ENCODE peak calls at places on chromosomes 11 and 22, in six cellular contexts. One of them, this sample, is unnamed.

GRCh38 chr11:77656362-77656761 is 18.8 kb upstream of the CLNS1A start:
- DNase-seq in activated T-cell treated with anti-CD3 and anti-CD28 coated beads, Interleukin-2, amount 50 U/mL, for 72 hours: no peak
- DNase-seq in OCI-LY7: no peak
- DNase-seq in choroid plexus epithelial cell: no peak
- DNase-seq in ecto neural progenitor cell: no peak
- DNase-seq in NCI-H510A treated with DMSO at 0.1 percent for 48 hours: no peak
- DNase-seq in this sample: no peak

GRCh38 chr22:25404556-25404922 is 159.9 kb upstream of the GRK3 start:
- DNase-seq in activated T-cell treated with anti-CD3 and anti-CD28 coated beads, Interleukin-2, amount 50 U/mL, for 72 hours: no peak
- DNase-seq in OCI-LY7: no peak
- DNase-seq in choroid plexus epithelial cell: no peak
- DNase-seq in ecto neural progenitor cell: peak; percentile 67
- DNase-seq in NCI-H510A treated with DMSO at 0.1 percent for 48 hours: no peak
- DNase-seq in this sample: no peak

GRCh38 chr11:78061088-78061920 is 2.4 kb upstream of the THRSP start:
- DNase-seq in activated T-cell treated with anti-CD3 and anti-CD28 coated beads, Interleukin-2, amount 50 U/mL, for 72 hours: no peak
- DNase-seq in OCI-LY7: no peak
- DNase-seq in choroid plexus epithelial cell: no peak
- DNase-seq in ecto neural progenitor cell: no peak
- DNase-seq in NCI-H510A treated with DMSO at 0.1 percent for 48 hours: no peak
- DNase-seq in this sample: no peak

GRCh38 chr22:23278883-23279675 is 98.8 kb downstream of the BCR start:
- DNase-seq in activated T-cell treated with anti-CD3 and anti-CD28 coated beads, Interleukin-2, amount 50 U/mL, for 72 hours: no peak
- DNase-seq in OCI-LY7: no peak
- DNase-seq in choroid plexus epithelial cell: no peak
- DNase-seq in ecto neural progenitor cell: no peak
- DNase-seq in NCI-H510A treated with DMSO at 0.1 percent for 48 hours: peak; percentile 12
- DNase-seq in this sample: peak; percentile 17

GRCh38 chr11:29159552-29160465 is 857.0 kb downstream of the KCNA4 start:
- DNase-seq in activated T-cell treated with anti-CD3 and anti-CD28 coated beads, Interleukin-2, amount 50 U/mL, for 72 hours: peak; percentile 1
- DNase-seq in OCI-LY7: peak; percentile 21
- DNase-seq in choroid plexus epithelial cell: peak; percentile 88
- DNase-seq in ecto neural progenitor cell: peak; percentile 64
- DNase-seq in NCI-H510A treated with DMSO at 0.1 percent for 48 hours: peak; percentile 8
- DNase-seq in this sample: peak; percentile 52

GRCh38 chr11:83612891-83613766 is 327.0 kb upstream of the CCDC90B start:
- DNase-seq in activated T-cell treated with anti-CD3 and anti-CD28 coated beads, Interleukin-2, amount 50 U/mL, for 72 hours: no peak
- DNase-seq in OCI-LY7: no peak
- DNase-seq in choroid plexus epithelial cell: no peak
- DNase-seq in ecto neural progenitor cell: peak; percentile 61
- DNase-seq in NCI-H510A treated with DMSO at 0.1 percent for 48 hours: peak; percentile 33
- DNase-seq in this sample: no peak

GRCh38 chr11:20367313-20367948 is 3.9 kb downstream of the HTATIP2 start:
- DNase-seq in activated T-cell treated with anti-CD3 and anti-CD28 coated beads, Interleukin-2, amount 50 U/mL, for 72 hours: peak; percentile 81
- DNase-seq in OCI-LY7: no peak
- DNase-seq in choroid plexus epithelial cell: peak; percentile 89
- DNase-seq in ecto neural progenitor cell: no peak
- DNase-seq in NCI-H510A treated with DMSO at 0.1 percent for 48 hours: no peak
- DNase-seq in this sample: peak; percentile 95

GRCh38 chr11:6531267-6531752 is 34.2 kb downstream of the DNHD1 start:
- DNase-seq in activated T-cell treated with anti-CD3 and anti-CD28 coated beads, Interleukin-2, amount 50 U/mL, for 72 hours: peak; percentile 12
- DNase-seq in OCI-LY7: peak; percentile 50
- DNase-seq in choroid plexus epithelial cell: peak; percentile 66
- DNase-seq in ecto neural progenitor cell: no peak
- DNase-seq in NCI-H510A treated with DMSO at 0.1 percent for 48 hours: peak; percentile 24
- DNase-seq in this sample: peak; percentile 61

GRCh38 chr22:49899530-49899929 is 18.7 kb downstream of the ALG12 start:
- DNase-seq in activated T-cell treated with anti-CD3 and anti-CD28 coated beads, Interleukin-2, amount 50 U/mL, for 72 hours: no peak
- DNase-seq in OCI-LY7: no peak
- DNase-seq in choroid plexus epithelial cell: no peak
- DNase-seq in ecto neural progenitor cell: no peak
- DNase-seq in NCI-H510A treated with DMSO at 0.1 percent for 48 hours: no peak
- DNase-seq in this sample: no peak

GRCh38 chr22:19571207-19571795 is 47.1 kb upstream of the CLDN5 start:
- DNase-seq in activated T-cell treated with anti-CD3 and anti-CD28 coated beads, Interleukin-2, amount 50 U/mL, for 72 hours: no peak
- DNase-seq in OCI-LY7: no peak
- DNase-seq in choroid plexus epithelial cell: peak; percentile 62
- DNase-seq in ecto neural progenitor cell: no peak
- DNase-seq in NCI-H510A treated with DMSO at 0.1 percent for 48 hours: no peak
- DNase-seq in this sample: peak; percentile 45

GRCh38 chr11:119641991-119642745 is 86.8 kb downstream of the NECTIN1 start:
- DNase-seq in activated T-cell treated with anti-CD3 and anti-CD28 coated beads, Interleukin-2, amount 50 U/mL, for 72 hours: peak; percentile 14
- DNase-seq in OCI-LY7: peak; percentile 55
- DNase-seq in choroid plexus epithelial cell: peak; percentile 26
- DNase-seq in ecto neural progenitor cell: no peak
- DNase-seq in NCI-H510A treated with DMSO at 0.1 percent for 48 hours: peak; percentile 10
- DNase-seq in this sample: peak; percentile 27

GRCh38 chr11:6617315-6617781 is 1.9 kb downstream of the TPP1 start:
- DNase-seq in activated T-cell treated with anti-CD3 and anti-CD28 coated beads, Interleukin-2, amount 50 U/mL, for 72 hours: no peak
- DNase-seq in OCI-LY7: no peak
- DNase-seq in choroid plexus epithelial cell: peak; percentile 71
- DNase-seq in ecto neural progenitor cell: no peak
- DNase-seq in NCI-H510A treated with DMSO at 0.1 percent for 48 hours: no peak
- DNase-seq in this sample: peak; percentile 35

GRCh38 chr11:3995307-3995706 is 99.3 kb upstream of the RRM1 start:
- DNase-seq in activated T-cell treated with anti-CD3 and anti-CD28 coated beads, Interleukin-2, amount 50 U/mL, for 72 hours: no peak
- DNase-seq in OCI-LY7: no peak
- DNase-seq in choroid plexus epithelial cell: no peak
- DNase-seq in ecto neural progenitor cell: no peak
- DNase-seq in NCI-H510A treated with DMSO at 0.1 percent for 48 hours: no peak
- DNase-seq in this sample: no peak

GRCh38 chr11:112467721-112468120 is 207.1 kb upstream of the PLET1 start:
- DNase-seq in activated T-cell treated with anti-CD3 and anti-CD28 coated beads, Interleukin-2, amount 50 U/mL, for 72 hours: no peak
- DNase-seq in OCI-LY7: no peak
- DNase-seq in choroid plexus epithelial cell: no peak
- DNase-seq in ecto neural progenitor cell: no peak
- DNase-seq in NCI-H510A treated with DMSO at 0.1 percent for 48 hours: no peak
- DNase-seq in this sample: no peak

GRCh38 chr22:32042924-32043323 is at the start of gene SLC5A1:
- DNase-seq in activated T-cell treated with anti-CD3 and anti-CD28 coated beads, Interleukin-2, amount 50 U/mL, for 72 hours: no peak
- DNase-seq in OCI-LY7: no peak
- DNase-seq in choroid plexus epithelial cell: no peak
- DNase-seq in ecto neural progenitor cell: no peak
- DNase-seq in NCI-H510A treated with DMSO at 0.1 percent for 48 hours: peak; percentile 59
- DNase-seq in this sample: no peak

GRCh38 chr11:14119357-14119756 is 156.8 kb downstream of the SPON1 start:
- DNase-seq in activated T-cell treated with anti-CD3 and anti-CD28 coated beads, Interleukin-2, amount 50 U/mL, for 72 hours: peak; percentile 29
- DNase-seq in OCI-LY7: peak; percentile 8
- DNase-seq in choroid plexus epithelial cell: no peak
- DNase-seq in ecto neural progenitor cell: no peak
- DNase-seq in NCI-H510A treated with DMSO at 0.1 percent for 48 hours: peak; percentile 30
- DNase-seq in this sample: no peak

GRCh38 chr11:123173040-123173855 is 21.8 kb downstream of the CLMP start:
- DNase-seq in activated T-cell treated with anti-CD3 and anti-CD28 coated beads, Interleukin-2, amount 50 U/mL, for 72 hours: no peak
- DNase-seq in OCI-LY7: no peak
- DNase-seq in choroid plexus epithelial cell: peak; percentile 95
- DNase-seq in ecto neural progenitor cell: no peak
- DNase-seq in NCI-H510A treated with DMSO at 0.1 percent for 48 hours: no peak
- DNase-seq in this sample: peak; percentile 99

GRCh38 chr11:68412593-68413475 is 47.7 kb upstream of the PPP6R3 start:
- DNase-seq in activated T-cell treated with anti-CD3 and anti-CD28 coated beads, Interleukin-2, amount 50 U/mL, for 72 hours: peak; percentile 29
- DNase-seq in OCI-LY7: no peak
- DNase-seq in choroid plexus epithelial cell: no peak
- DNase-seq in ecto neural progenitor cell: no peak
- DNase-seq in NCI-H510A treated with DMSO at 0.1 percent for 48 hours: no peak
- DNase-seq in this sample: peak; percentile 96

GRCh38 chr22:20747223-20747622 is 26.7 kb upstream of the SERPIND1 start:
- DNase-seq in activated T-cell treated with anti-CD3 and anti-CD28 coated beads, Interleukin-2, amount 50 U/mL, for 72 hours: no peak
- DNase-seq in OCI-LY7: no peak
- DNase-seq in choroid plexus epithelial cell: no peak
- DNase-seq in ecto neural progenitor cell: no peak
- DNase-seq in NCI-H510A treated with DMSO at 0.1 percent for 48 hours: no peak
- DNase-seq in this sample: no peak

GRCh38 chr11:91761406-91762027 is 463.1 kb upstream of the FAT3 start:
- DNase-seq in activated T-cell treated with anti-CD3 and anti-CD28 coated beads, Interleukin-2, amount 50 U/mL, for 72 hours: no peak
- DNase-seq in OCI-LY7: no peak
- DNase-seq in choroid plexus epithelial cell: no peak
- DNase-seq in ecto neural progenitor cell: no peak
- DNase-seq in NCI-H510A treated with DMSO at 0.1 percent for 48 hours: no peak
- DNase-seq in this sample: no peak

GRCh38 chr11:96794152-96794551 is 404.3 kb downstream of the JRKL start:
- DNase-seq in activated T-cell treated with anti-CD3 and anti-CD28 coated beads, Interleukin-2, amount 50 U/mL, for 72 hours: no peak
- DNase-seq in OCI-LY7: no peak
- DNase-seq in choroid plexus epithelial cell: no peak
- DNase-seq in ecto neural progenitor cell: no peak
- DNase-seq in NCI-H510A treated with DMSO at 0.1 percent for 48 hours: no peak
- DNase-seq in this sample: no peak

GRCh38 chr11:34926831-34927132 is 10.4 kb downstream of the PDHX start:
- DNase-seq in activated T-cell treated with anti-CD3 and anti-CD28 coated beads, Interleukin-2, amount 50 U/mL, for 72 hours: no peak
- DNase-seq in OCI-LY7: no peak
- DNase-seq in choroid plexus epithelial cell: peak; percentile 41
- DNase-seq in ecto neural progenitor cell: no peak
- DNase-seq in NCI-H510A treated with DMSO at 0.1 percent for 48 hours: no peak
- DNase-seq in this sample: peak; percentile 65

GRCh38 chr11:115164774-115165173 is 339.4 kb downstream of the CADM1 start:
- DNase-seq in activated T-cell treated with anti-CD3 and anti-CD28 coated beads, Interleukin-2, amount 50 U/mL, for 72 hours: no peak
- DNase-seq in OCI-LY7: no peak
- DNase-seq in choroid plexus epithelial cell: peak; percentile 26
- DNase-seq in ecto neural progenitor cell: no peak
- DNase-seq in NCI-H510A treated with DMSO at 0.1 percent for 48 hours: no peak
- DNase-seq in this sample: no peak

GRCh38 chr11:80417681-80418080 is 976.9 kb upstream of the TENM4 start:
- DNase-seq in activated T-cell treated with anti-CD3 and anti-CD28 coated beads, Interleukin-2, amount 50 U/mL, for 72 hours: no peak
- DNase-seq in OCI-LY7: no peak
- DNase-seq in choroid plexus epithelial cell: no peak
- DNase-seq in ecto neural progenitor cell: no peak
- DNase-seq in NCI-H510A treated with DMSO at 0.1 percent for 48 hours: no peak
- DNase-seq in this sample: peak; percentile 7

GRCh38 chr11:74327076-74327475 is 15.6 kb upstream of the P4HA3 start:
- DNase-seq in activated T-cell treated with anti-CD3 and anti-CD28 coated beads, Interleukin-2, amount 50 U/mL, for 72 hours: no peak
- DNase-seq in OCI-LY7: no peak
- DNase-seq in choroid plexus epithelial cell: no peak
- DNase-seq in ecto neural progenitor cell: no peak
- DNase-seq in NCI-H510A treated with DMSO at 0.1 percent for 48 hours: no peak
- DNase-seq in this sample: no peak

GRCh38 chr11:27694992-27695391 is 5.3 kb downstream of the BDNF start:
- DNase-seq in activated T-cell treated with anti-CD3 and anti-CD28 coated beads, Interleukin-2, amount 50 U/mL, for 72 hours: no peak
- DNase-seq in OCI-LY7: peak; percentile 16
- DNase-seq in choroid plexus epithelial cell: peak; percentile 67
- DNase-seq in ecto neural progenitor cell: no peak
- DNase-seq in NCI-H510A treated with DMSO at 0.1 percent for 48 hours: no peak
- DNase-seq in this sample: peak; percentile 53

GRCh38 chr11:134575504-134576230 is 163.6 kb upstream of the B3GAT1 start:
- DNase-seq in activated T-cell treated with anti-CD3 and anti-CD28 coated beads, Interleukin-2, amount 50 U/mL, for 72 hours: no peak
- DNase-seq in OCI-LY7: no peak
- DNase-seq in choroid plexus epithelial cell: no peak
- DNase-seq in ecto neural progenitor cell: peak; percentile 36
- DNase-seq in NCI-H510A treated with DMSO at 0.1 percent for 48 hours: no peak
- DNase-seq in this sample: no peak

GRCh38 chr11:6607190-6607635 is 3.6 kb downstream of the ILK start:
- DNase-seq in activated T-cell treated with anti-CD3 and anti-CD28 coated beads, Interleukin-2, amount 50 U/mL, for 72 hours: no peak
- DNase-seq in OCI-LY7: no peak
- DNase-seq in choroid plexus epithelial cell: no peak
- DNase-seq in ecto neural progenitor cell: no peak
- DNase-seq in NCI-H510A treated with DMSO at 0.1 percent for 48 hours: no peak
- DNase-seq in this sample: no peak

GRCh38 chr11:17063171-17064002 is 14.1 kb downstream of the RPS13 start:
- DNase-seq in activated T-cell treated with anti-CD3 and anti-CD28 coated beads, Interleukin-2, amount 50 U/mL, for 72 hours: peak; percentile 69
- DNase-seq in OCI-LY7: peak; percentile 32
- DNase-seq in choroid plexus epithelial cell: peak; percentile 71
- DNase-seq in ecto neural progenitor cell: peak; percentile 74
- DNase-seq in NCI-H510A treated with DMSO at 0.1 percent for 48 hours: peak; percentile 12
- DNase-seq in this sample: peak; percentile 50

GRCh38 chr11:47850337-47850736 is 2.2 kb upstream of the NUP160 start:
- DNase-seq in activated T-cell treated with anti-CD3 and anti-CD28 coated beads, Interleukin-2, amount 50 U/mL, for 72 hours: no peak
- DNase-seq in OCI-LY7: peak; percentile 80
- DNase-seq in choroid plexus epithelial cell: no peak
- DNase-seq in ecto neural progenitor cell: no peak
- DNase-seq in NCI-H510A treated with DMSO at 0.1 percent for 48 hours: no peak
- DNase-seq in this sample: no peak